ENCODE peak calls at places on chromosomes 2 and 18, in seven cellular contexts. One of them, this sample, is unnamed.

GRCh38 chr2:159064446-159065301 is 96.2 kb downstream of the TANC1 start:
- DNase-seq in EL: no peak
- DNase-seq in NT2/D1: peak
- DNase-seq in Calu3: peak
- DNase-seq in CD4-positive, alpha-beta T cell: no peak
- DNase-seq in B cell: no peak
- DNase-seq in stimulated activated CD8-positive, alpha-beta memory T cell treated with anti-CD3 and anti-CD28 coated beads, Interleukin-12 subunit alpha, Interleukin-12 subunit beta, amount 100 ng/mL, for 4 hours: no peak
- DNase-seq in this sample: no peak

GRCh38 chr2:215878476-215879063 is 134.8 kb downstream of the MREG start:
- DNase-seq in EL: peak
- DNase-seq in NT2/D1: no peak
- DNase-seq in Calu3: no peak
- DNase-seq in CD4-positive, alpha-beta T cell: no peak
- DNase-seq in B cell: no peak
- DNase-seq in stimulated activated CD8-positive, alpha-beta memory T cell treated with anti-CD3 and anti-CD28 coated beads, Interleukin-12 subunit alpha, Interleukin-12 subunit beta, amount 100 ng/mL, for 4 hours: no peak
- DNase-seq in this sample: peak

GRCh38 chr2:54666131-54666637 is 57.3 kb upstream of the EML6 start:
- DNase-seq in EL: peak
- DNase-seq in NT2/D1: no peak
- DNase-seq in Calu3: no peak
- DNase-seq in CD4-positive, alpha-beta T cell: no peak
- DNase-seq in B cell: no peak
- DNase-seq in stimulated activated CD8-positive, alpha-beta memory T cell treated with anti-CD3 and anti-CD28 coated beads, Interleukin-12 subunit alpha, Interleukin-12 subunit beta, amount 100 ng/mL, for 4 hours: no peak
- DNase-seq in this sample: peak

GRCh38 chr2:28338754-28339325 is 53.8 kb upstream of the FOSL2 start:
- DNase-seq in EL: no peak
- DNase-seq in NT2/D1: no peak
- DNase-seq in Calu3: no peak
- DNase-seq in CD4-positive, alpha-beta T cell: no peak
- DNase-seq in B cell: no peak
- DNase-seq in stimulated activated CD8-positive, alpha-beta memory T cell treated with anti-CD3 and anti-CD28 coated beads, Interleukin-12 subunit alpha, Interleukin-12 subunit beta, amount 100 ng/mL, for 4 hours: no peak
- DNase-seq in this sample: no peak

GRCh38 chr18:468841-469796 is 31.4 kb downstream of the COLEC12 start:
- DNase-seq in EL: no peak
- DNase-seq in NT2/D1: no peak
- DNase-seq in Calu3: no peak
- DNase-seq in CD4-positive, alpha-beta T cell: no peak
- DNase-seq in B cell: no peak
- DNase-seq in stimulated activated CD8-positive, alpha-beta memory T cell treated with anti-CD3 and anti-CD28 coated beads, Interleukin-12 subunit alpha, Interleukin-12 subunit beta, amount 100 ng/mL, for 4 hours: no peak
- DNase-seq in this sample: no peak

GRCh38 chr2:96399342-96400048 is 63.9 kb downstream of the NCAPH start:
- DNase-seq in EL: no peak
- DNase-seq in NT2/D1: no peak
- DNase-seq in Calu3: no peak
- DNase-seq in CD4-positive, alpha-beta T cell: no peak
- DNase-seq in B cell: no peak
- DNase-seq in stimulated activated CD8-positive, alpha-beta memory T cell treated with anti-CD3 and anti-CD28 coated beads, Interleukin-12 subunit alpha, Interleukin-12 subunit beta, amount 100 ng/mL, for 4 hours: no peak
- DNase-seq in this sample: no peak

GRCh38 chr2:183032200-183032794 is 6.0 kb downstream of the NCKAP1 start:
- DNase-seq in EL: no peak
- DNase-seq in NT2/D1: no peak
- DNase-seq in Calu3: no peak
- DNase-seq in CD4-positive, alpha-beta T cell: no peak
- DNase-seq in B cell: no peak
- DNase-seq in stimulated activated CD8-positive, alpha-beta memory T cell treated with anti-CD3 and anti-CD28 coated beads, Interleukin-12 subunit alpha, Interleukin-12 subunit beta, amount 100 ng/mL, for 4 hours: no peak
- DNase-seq in this sample: no peak

GRCh38 chr2:193966590-193966989 is 1690.4 kb upstream of the SLC39A10 start:
- DNase-seq in EL: peak
- DNase-seq in NT2/D1: no peak
- DNase-seq in Calu3: peak
- DNase-seq in CD4-positive, alpha-beta T cell: no peak
- DNase-seq in B cell: no peak
- DNase-seq in stimulated activated CD8-positive, alpha-beta memory T cell treated with anti-CD3 and anti-CD28 coated beads, Interleukin-12 subunit alpha, Interleukin-12 subunit beta, amount 100 ng/mL, for 4 hours: no peak
- DNase-seq in this sample: peak

GRCh38 chr18:54528942-54529376 is 62.1 kb upstream of the DYNAP start:
- DNase-seq in EL: no peak
- DNase-seq in NT2/D1: no peak
- DNase-seq in Calu3: no peak
- DNase-seq in CD4-positive, alpha-beta T cell: no peak
- DNase-seq in B cell: no peak
- DNase-seq in stimulated activated CD8-positive, alpha-beta memory T cell treated with anti-CD3 and anti-CD28 coated beads, Interleukin-12 subunit alpha, Interleukin-12 subunit beta, amount 100 ng/mL, for 4 hours: no peak
- DNase-seq in this sample: no peak

GRCh38 chr18:67551146-67551545 is 34.6 kb upstream of the DSEL start:
- DNase-seq in EL: no peak
- DNase-seq in NT2/D1: no peak
- DNase-seq in Calu3: no peak
- DNase-seq in CD4-positive, alpha-beta T cell: no peak
- DNase-seq in B cell: no peak
- DNase-seq in stimulated activated CD8-positive, alpha-beta memory T cell treated with anti-CD3 and anti-CD28 coated beads, Interleukin-12 subunit alpha, Interleukin-12 subunit beta, amount 100 ng/mL, for 4 hours: no peak
- DNase-seq in this sample: no peak

GRCh38 chr18:49851624-49852023 is 38.3 kb upstream of the ACAA2 start:
- DNase-seq in EL: no peak
- DNase-seq in NT2/D1: no peak
- DNase-seq in Calu3: no peak
- DNase-seq in CD4-positive, alpha-beta T cell: no peak
- DNase-seq in B cell: no peak
- DNase-seq in stimulated activated CD8-positive, alpha-beta memory T cell treated with anti-CD3 and anti-CD28 coated beads, Interleukin-12 subunit alpha, Interleukin-12 subunit beta, amount 100 ng/mL, for 4 hours: no peak
- DNase-seq in this sample: no peak

GRCh38 chr18:58536534-58537271 is 92.2 kb downstream of the ALPK2 start:
- DNase-seq in EL: no peak
- DNase-seq in NT2/D1: no peak
- DNase-seq in Calu3: no peak
- DNase-seq in CD4-positive, alpha-beta T cell: no peak
- DNase-seq in B cell: peak
- DNase-seq in stimulated activated CD8-positive, alpha-beta memory T cell treated with anti-CD3 and anti-CD28 coated beads, Interleukin-12 subunit alpha, Interleukin-12 subunit beta, amount 100 ng/mL, for 4 hours: no peak
- DNase-seq in this sample: no peak

GRCh38 chr2:178322068-178322467 is 127.8 kb downstream of the OSBPL6 start:
- DNase-seq in EL: no peak
- DNase-seq in NT2/D1: no peak
- DNase-seq in Calu3: no peak
- DNase-seq in CD4-positive, alpha-beta T cell: no peak
- DNase-seq in B cell: no peak
- DNase-seq in stimulated activated CD8-positive, alpha-beta memory T cell treated with anti-CD3 and anti-CD28 coated beads, Interleukin-12 subunit alpha, Interleukin-12 subunit beta, amount 100 ng/mL, for 4 hours: no peak
- DNase-seq in this sample: no peak

GRCh38 chr2:25980076-25980887 is 2.0 kb downstream of the KIF3C start:
- DNase-seq in EL: no peak
- DNase-seq in NT2/D1: no peak
- DNase-seq in Calu3: no peak
- DNase-seq in CD4-positive, alpha-beta T cell: no peak
- DNase-seq in B cell: no peak
- DNase-seq in stimulated activated CD8-positive, alpha-beta memory T cell treated with anti-CD3 and anti-CD28 coated beads, Interleukin-12 subunit alpha, Interleukin-12 subunit beta, amount 100 ng/mL, for 4 hours: no peak
- DNase-seq in this sample: no peak

GRCh38 chr2:73830871-73831401 is 2.2 kb downstream of the STAMBP start:
- DNase-seq in EL: peak
- DNase-seq in NT2/D1: no peak
- DNase-seq in Calu3: no peak
- DNase-seq in CD4-positive, alpha-beta T cell: no peak
- DNase-seq in B cell: no peak
- DNase-seq in stimulated activated CD8-positive, alpha-beta memory T cell treated with anti-CD3 and anti-CD28 coated beads, Interleukin-12 subunit alpha, Interleukin-12 subunit beta, amount 100 ng/mL, for 4 hours: peak
- DNase-seq in this sample: peak